ENCODE peak calls at places on chromosomes 4 and X, in five cellular contexts. B is GM12878, J is K562, H is A549, Z is HepG2. S is an unnamed sample.

GRCh38 chr4:7652451-7652871 is 217.7 kb upstream of the PSAPL1 start:
- DNase-seq in B (no peak), J (no peak), H (no peak), Z (no peak), S (no peak)

GRCh38 chr4:2333356-2333841 is 71.5 kb upstream of the MXD4 start:
- DNase-seq in H (no peak), Z (no peak), J (no peak), B (peak; percentile 16), S (no peak)

GRCh38 chr4:181770971-181771370 is 472.2 kb upstream of the TENM3 start:
- DNase-seq in B (no peak), Z (no peak), J (no peak), H (no peak), S (no peak)

GRCh38 chr4:126046081-126046614 is 731.4 kb downstream of the FAT4 start:
- DNase-seq in H (no peak), Z (no peak), B (no peak), J (no peak), S (no peak)

GRCh38 chr4:165894159-165894558 is 21.1 kb downstream of the TLL1 start:
- DNase-seq in B (no peak), H (no peak), Z (no peak), J (no peak), S (no peak)

GRCh38 chrX:44245730-44246129 is 97.7 kb downstream of the EFHC2 start:
- DNase-seq in B (no peak), Z (no peak), H (no peak), J (no peak), S (no peak)

GRCh38 chrX:99719140-99719539 is 690.9 kb downstream of the PCDH19 start:
- DNase-seq in H (no peak), Z (no peak), B (no peak), J (no peak), S (no peak)

GRCh38 chr4:89305028-89305427 is 2.6 kb downstream of the GPRIN3 start:
- DNase-seq in B (no peak), H (no peak), Z (no peak), J (no peak), S (no peak)

GRCh38 chr4:610411-611261 is 14.7 kb upstream of the PDE6B start:
- DNase-seq in Z (no peak), J (no peak), B (no peak), H (peak; percentile 6), S (no peak)

GRCh38 chr4:78032446-78032845 is 24.7 kb upstream of the FRAS1 start:
- DNase-seq in H (no peak), B (no peak), Z (no peak), J (no peak), S (no peak)

GRCh38 chrX:107562482-107562881 is 65.8 kb upstream of the PRPS1 start:
- DNase-seq in H (no peak), Z (no peak), B (no peak), J (no peak), S (no peak)

GRCh38 chr4:24771241-24771640 is 24.1 kb upstream of the SOD3 start:
- DNase-seq in Z (no peak), J (no peak), H (no peak), B (no peak), S (no peak)

GRCh38 chr4:7004331-7004730 is 38.8 kb upstream of the TADA2B start:
- DNase-seq in B (no peak), J (no peak), H (no peak), Z (no peak), S (no peak)

GRCh38 chr4:19030048-19030447 is 1008.5 kb upstream of the LCORL start:
- DNase-seq in Z (no peak), J (no peak), B (no peak), H (no peak), S (no peak)

GRCh38 chr4:160514126-160514525 is 1411.2 kb downstream of the RAPGEF2 start:
- DNase-seq in B (no peak), H (no peak), J (no peak), Z (no peak), S (no peak)

GRCh38 chr4:83964996-83965541 is 429.2 kb downstream of the GPAT3 start:
- DNase-seq in Z (no peak), H (no peak), J (no peak), B (no peak), S (no peak)

GRCh38 chr4:8612646-8613045 is 20.1 kb downstream of the CPZ start:
- DNase-seq in H (no peak), J (no peak), B (no peak), Z (no peak), S (no peak)

GRCh38 chr4:74123065-74123728 is 24.2 kb upstream of the CXCL2 start:
- DNase-seq in B (no peak), Z (peak; percentile 47), J (no peak), H (no peak), S (no peak)

GRCh38 chr4:68734095-68734494 is 63.6 kb upstream of the UGT2B15 start:
- DNase-seq in Z (peak; percentile 12), J (no peak), H (no peak), B (peak; percentile 15), S (no peak)

GRCh38 chr4:189265515-189265914 is 675.2 kb upstream of the FRG1 start:
- DNase-seq in Z (no peak), H (no peak), B (no peak), J (peak; percentile 1), S (no peak)

GRCh38 chr4:161538941-161539340 is 624.9 kb downstream of the FSTL5 start:
- DNase-seq in H (no peak), Z (no peak), J (no peak), B (no peak), S (no peak)

GRCh38 chr4:518569-519083 is 19.6 kb downstream of the PIGG start:
- DNase-seq in J (no peak), H (no peak), Z (no peak), B (no peak), S (no peak)

GRCh38 chr4:56727150-56727549 is 46.1 kb upstream of the HOPX start:
- DNase-seq in Z (no peak), J (no peak), B (no peak), H (no peak), S (no peak)

GRCh38 chr4:89765966-89766365 is 71.0 kb downstream of the SNCA start:
- DNase-seq in Z (no peak), H (no peak), J (no peak), B (no peak), S (no peak)

GRCh38 chrX:34868633-34869032 is 74.0 kb upstream of the FAM47B start:
- DNase-seq in Z (no peak), J (no peak), B (no peak), H (no peak), S (no peak)

GRCh38 chrX:47623540-47624027 is 3.9 kb upstream of the SYN1 start:
- DNase-seq in J (peak; percentile 47), B (no peak), Z (peak; percentile 29), H (peak; percentile 66), S (peak; percentile 76)

GRCh38 chr4:150145090-150145949 is 67.1 kb downstream of the DCLK2 start:
- DNase-seq in B (no peak), J (peak; percentile 17), H (no peak), Z (no peak), S (no peak)

GRCh38 chrX:40096395-40097091 is 1.2 kb downstream of the BCOR start:
- DNase-seq in Z (no peak), H (peak; percentile 36), J (no peak), B (no peak), S (no peak)

GRCh38 chr4:1542226-1542490 is 135.9 kb upstream of the NKX1-1 start:
- DNase-seq in Z (no peak), H (no peak), B (no peak), J (no peak), S (no peak)

GRCh38 chr4:153465922-153466636 is at the start of gene TMEM131L:
- DNase-seq in Z (peak; percentile 29), H (peak; percentile 44), J (peak; percentile 91), B (no peak), S (no peak)

GRCh38 chr4:121951570-121952110 is at the start of gene TRPC3:
- DNase-seq in Z (no peak), J (peak; percentile 45), H (no peak), B (no peak), S (peak; percentile 72)

GRCh38 chr4:147479376-147479775 is 1.5 kb upstream of the EDNRA start:
- DNase-seq in B (no peak), J (no peak), Z (no peak), H (no peak), S (no peak)

GRCh38 chr4:147480891-147481576 is at the start of gene EDNRA:
- DNase-seq in J (no peak), H (peak; percentile 8), B (no peak), Z (no peak), S (peak; percentile 66)

GRCh38 chr4:147481577-147482109 is 746 bp downstream of the EDNRA start:
- DNase-seq in Z (no peak), B (no peak), H (no peak), J (no peak), S (no peak)

GRCh38 chr4:147480502-147480890 is 401 bp upstream of the EDNRA start:
- DNase-seq in J (no peak), B (no peak), Z (no peak), H (no peak), S (no peak)

GRCh38 chr4:147479817-147480216 is 1.1 kb upstream of the EDNRA start:
- DNase-seq in B (no peak), H (no peak), Z (no peak), J (no peak), S (no peak)
- H3K4me3 ChIP-seq in B (no peak overlapping the region), H (no peak overlapping the region), Z (no peak overlapping the region), J (no peak overlapping the region), S (no peak overlapping the region)

GRCh38 chrX:87299563-87300160 is 217.9 kb upstream of the KLHL4 start:
- DNase-seq in B (no peak), J (peak; percentile 8), H (no peak), Z (peak; percentile 0), S (no peak)
- TF ChIP-seq KDM1A in B (no peak), J (no peak), H (no peak), Z (no peak), S (no peak)

GRCh38 chrX:119757646-119757978 is 776 bp upstream of the SOWAHD start:
- DNase-seq in Z (no peak), J (no peak), H (no peak), B (no peak), S (no peak)

GRCh38 chrX:119757979-119758681 is at the start of gene SOWAHD:
- DNase-seq in J (peak; percentile 60), Z (peak; percentile 50), B (no peak), H (no peak), S (peak; percentile 71)

GRCh38 chrX:119760026-119760902 is 1.9 kb downstream of the SOWAHD start:
- DNase-seq in H (no peak), J (no peak), Z (no peak), B (no peak), S (no peak)

GRCh38 chrX:119758682-119759332 is 419 bp downstream of the SOWAHD start:
- DNase-seq in B (no peak), J (peak; percentile 50), H (no peak), Z (no peak), S (peak; percentile 66)

DNA sequence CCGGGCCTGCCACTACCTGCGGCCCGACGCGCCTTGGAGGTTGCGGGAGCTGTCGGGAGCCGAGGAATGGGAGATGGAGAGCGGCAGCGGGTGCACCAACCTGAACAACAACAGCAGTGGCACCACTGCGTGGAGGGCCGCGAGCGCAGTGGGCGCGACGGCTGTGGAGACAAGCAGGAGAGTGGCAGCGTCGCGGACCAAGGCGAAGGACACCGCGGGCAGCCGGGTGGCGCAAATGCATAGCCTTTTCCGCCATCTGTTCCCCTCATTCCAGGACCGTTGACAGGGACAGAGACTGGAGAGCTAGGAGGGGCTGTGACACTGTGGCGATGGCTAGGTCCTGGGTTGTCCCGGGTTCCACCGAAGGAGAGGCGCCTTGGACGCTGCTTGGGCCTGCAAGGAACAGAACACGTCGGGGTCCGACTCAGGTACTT is 962 bp downstream of the SOWAHD start:
- DNase-seq in Z (no peak), H (no peak), J (no peak), B (no peak), S (peak; percentile 48)
- H3K4me3 ChIP-seq in Z (peak overlapping the region; percentile 64), H (no peak overlapping the region), J (no peak overlapping the region), B (peak overlapping the region; percentile 64), S (peak overlapping the region; percentile 71)

GRCh38 chr4:54513231-54513630 is 144.5 kb upstream of the KIT start:
- DNase-seq in J (no peak), Z (no peak), B (no peak), H (no peak), S (no peak)
- TF ChIP-seq KDM1A in J (no peak), Z (no peak), B (no peak), H (no peak), S (no peak)